ENCODE peak calls at places on chromosomes 3 and 15, in ten cellular contexts. P, V, A, G, E, H, B, U, T and S are unnamed samples.

GRCh38 chr3:47443611-47443995 is 32.1 kb downstream of the SCAP start:
- DNase-seq in A (peak; percentile 67), E (no peak), H (peak; percentile 60), T (no peak), P (no peak), B (no peak), G (no peak), U (no peak), V (no peak), S (no peak)

GRCh38 chr15:81747026-81747425 is 298.8 kb downstream of the MEX3B start:
- DNase-seq in G (no peak), E (no peak), U (no peak), V (no peak), B (no peak), H (no peak), P (peak; percentile 49), T (no peak), A (no peak), S (no peak)

GRCh38 chr3:119310052-119310451 is 15.9 kb downstream of the ARHGAP31 start:
- DNase-seq in H (no peak), E (peak; percentile 100), T (no peak), U (peak; percentile 51), B (no peak), V (no peak), P (peak; percentile 68), G (no peak), A (no peak), S (no peak)

GRCh38 chr3:26460975-26461374 is 161.6 kb upstream of the LRRC3B start:
- DNase-seq in H (no peak), V (no peak), E (no peak), G (no peak), B (no peak), P (no peak), A (no peak), U (no peak), T (no peak), S (no peak)

GRCh38 chr3:160478338-160478737 is 28.8 kb upstream of the TRIM59 start:
- DNase-seq in E (no peak), H (no peak), V (no peak), G (no peak), T (no peak), A (no peak), B (no peak), U (no peak), P (no peak), S (no peak)

GRCh38 chr3:35200056-35200455 is 439.3 kb upstream of the ARPP21 start:
- DNase-seq in B (no peak), E (peak; percentile 0), V (no peak), T (no peak), A (peak; percentile 15), P (no peak), G (no peak), H (no peak), U (no peak), S (no peak)

GRCh38 chr3:69032137-69032536 is 18.7 kb upstream of the EOGT start:
- DNase-seq in T (no peak), H (no peak), G (peak; percentile 35), U (no peak), B (no peak), P (no peak), E (peak; percentile 52), A (no peak), V (no peak), S (no peak)

GRCh38 chr15:40843885-40844542 is at the start of gene SPINT1:
- DNase-seq in H (no peak), E (no peak), A (no peak), B (no peak), P (peak; percentile 57), U (peak; percentile 46), V (no peak), T (no peak), G (peak; percentile 37), S (peak; percentile 86)

GRCh38 chr15:67175643-67176071 is 78.8 kb downstream of the AAGAB start:
- DNase-seq in B (no peak), P (no peak), V (no peak), E (no peak), G (peak; percentile 23), A (no peak), T (no peak), U (no peak), H (no peak), S (peak; percentile 46)

GRCh38 chr3:139476348-139476747 is at the start of gene RBP2:
- DNase-seq in A (no peak), T (no peak), H (no peak), G (no peak), U (no peak), P (no peak), E (no peak), B (no peak), V (no peak), S (no peak)

GRCh38 chr3:9837701-9838582 is 5.9 kb downstream of the RPUSD3 start:
- DNase-seq in P (no peak), E (no peak), U (no peak), H (no peak), B (no peak), T (no peak), A (no peak), G (no peak), V (no peak), S (no peak)

GRCh38 chr15:98528056-98528725 is 120.1 kb upstream of the IGF1R start:
- DNase-seq in G (no peak), V (no peak), B (no peak), A (no peak), E (no peak), T (no peak), H (no peak), U (no peak), P (no peak), S (no peak)

GRCh38 chr15:74788042-74788715 is 6.3 kb downstream of the CSK start:
- DNase-seq in E (no peak), V (no peak), B (no peak), A (no peak), P (no peak), T (no peak), H (no peak), G (no peak), U (no peak), S (no peak)

GRCh38 chr3:102096066-102096465 is 246.8 kb downstream of the NFKBIZ start:
- DNase-seq in H (no peak), P (no peak), V (no peak), G (no peak), B (no peak), E (no peak), U (no peak), T (no peak), A (no peak), S (no peak)

GRCh38 chr15:98958918-98959639 is 48.5 kb downstream of the PGPEP1L start:
- DNase-seq in U (peak; percentile 13), B (no peak), E (no peak), A (no peak), H (no peak), V (no peak), T (no peak), P (no peak), G (no peak), S (no peak)

GRCh38 chr15:57586661-57587404 is 4.9 kb upstream of the MYZAP start:
- DNase-seq in A (no peak), P (no peak), U (no peak), G (peak; percentile 36), B (no peak), E (no peak), V (no peak), T (no peak), H (no peak), S (no peak)

GRCh38 chr3:23829242-23829934 is 23.6 kb downstream of the UBE2E1 start:
- DNase-seq in U (no peak), E (no peak), A (no peak), B (no peak), T (no peak), V (no peak), G (no peak), P (no peak), H (no peak), S (no peak)

GRCh38 chr3:189148090-189148507 is 23.7 kb upstream of the TPRG1 start:
- DNase-seq in U (peak; percentile 59), V (peak; percentile 45), T (peak; percentile 38), P (peak; percentile 73), A (peak; percentile 53), E (peak; percentile 68), B (peak; percentile 40), G (peak; percentile 72), H (no peak), S (peak; percentile 65)

GRCh38 chr15:36737430-36737891 is 158.0 kb downstream of the CDIN1 start:
- DNase-seq in G (no peak), V (no peak), E (peak; percentile 83), U (peak; percentile 65), P (no peak), B (no peak), A (no peak), T (no peak), H (no peak), S (no peak)

GRCh38 chr3:197718904-197719303 is 17.8 kb downstream of the RUBCN start:
- DNase-seq in B (no peak), E (peak; percentile 100), G (no peak), P (no peak), V (no peak), A (peak; percentile 92), H (no peak), U (peak; percentile 100), T (no peak), S (no peak)

GRCh38 chr3:42688487-42689420 is 3.4 kb downstream of the KLHL40 start:
- DNase-seq in T (no peak), G (no peak), V (no peak), E (no peak), U (no peak), B (no peak), A (no peak), H (no peak), P (no peak), S (no peak)

GRCh38 chr3:151584603-151585002 is 123.7 kb upstream of the IGSF10 start:
- DNase-seq in A (no peak), U (no peak), T (no peak), B (no peak), P (no peak), V (no peak), G (no peak), H (no peak), E (peak; percentile 24), S (no peak)

GRCh38 chr3:30350011-30350410 is 256.4 kb upstream of the TGFBR2 start:
- DNase-seq in A (no peak), H (no peak), B (no peak), T (no peak), V (no peak), E (no peak), P (no peak), U (no peak), G (no peak), S (no peak)

GRCh38 chr3:193130576-193130975 is 110.4 kb upstream of the PLAAT1 start:
- DNase-seq in B (no peak), T (no peak), H (no peak), E (no peak), U (no peak), A (no peak), G (no peak), P (no peak), V (no peak), S (no peak)

GRCh38 chr3:18098960-18099587 is 326.1 kb downstream of the SATB1 start:
- DNase-seq in E (peak; percentile 98), T (no peak), G (no peak), B (no peak), P (peak; percentile 84), U (peak; percentile 88), H (no peak), A (peak; percentile 78), V (no peak), S (peak; percentile 69)

GRCh38 chr3:185797108-185797881 is 27.5 kb downstream of the IGF2BP2 start:
- DNase-seq in G (no peak), B (no peak), E (peak; percentile 28), T (no peak), U (no peak), P (no peak), V (no peak), H (no peak), A (no peak), S (no peak)

GRCh38 chr3:48558446-48559134 is 2.0 kb upstream of the PFKFB4 start:
- DNase-seq in V (no peak), E (no peak), U (no peak), B (no peak), H (no peak), T (no peak), A (no peak), G (no peak), P (no peak), S (no peak)

GRCh38 chr15:70195808-70196304 is 98.1 kb upstream of the TLE3 start:
- DNase-seq in T (no peak), A (peak; percentile 20), V (no peak), B (no peak), P (no peak), G (no peak), U (peak; percentile 61), E (peak; percentile 92), H (no peak), S (no peak)